ENCODE peak calls at places on chromosomes 4 and X, in four cellular contexts. Q is transverse colon, B is H1, J is suprapubic skin. R is an unnamed sample.
A peak's percentile ranks its signal among the peaks of the same experiment; 100 is the strongest.

GRCh38 chr4:10587697-10588096 is 96.9 kb downstream of the CLNK start:
- DNase-seq in Q (no peak), B (no peak), J (no peak), R (no peak)

GRCh38 chrX:65866146-65866545 is 173.7 kb downstream of the VSIG4 start:
- DNase-seq in Q (no peak), B (no peak), J (no peak), R (no peak)

GRCh38 chr4:89164400-89164799 is 53.1 kb downstream of the TIGD2 start:
- DNase-seq in Q (no peak), B (no peak), J (no peak), R (no peak)

GRCh38 chrX:24014388-24015018 is 12.5 kb downstream of the KLHL15 start:
- DNase-seq in Q (no peak), B (no peak), J (no peak), R (no peak)

GRCh38 chrX:119237526-119238035 is 1.5 kb downstream of the PGRMC1 start:
- DNase-seq in Q (no peak), B (no peak), J (no peak), R (no peak)

GRCh38 chr4:144507309-144508101 is 138.5 kb upstream of the HHIP start:
- DNase-seq in Q (no peak), B (no peak), J (no peak), R (no peak)

GRCh38 chr4:52576326-52576725 is 82.8 kb downstream of the USP46 start:
- DNase-seq in Q (no peak), B (no peak), J (no peak), R (no peak)

GRCh38 chrX:38937400-38937799 is 136.1 kb downstream of the MID1IP1 start:
- DNase-seq in Q (no peak), B (no peak), J (no peak), R (no peak)

GRCh38 chr4:154503598-154503997 is 12.0 kb upstream of the DCHS2 start:
- DNase-seq in Q (no peak), B (no peak), J (no peak), R (no peak)

GRCh38 chr4:142030010-142030409 is 393.6 kb downstream of the IL15 start:
- DNase-seq in Q (no peak), B (no peak), J (no peak), R (no peak)

GRCh38 chrX:56618250-56618649 is 54.8 kb downstream of the UBQLN2 start:
- DNase-seq in Q (no peak), B (no peak), J (no peak), R (no peak)

GRCh38 chrX:110044531-110045249 is 41.8 kb downstream of the TMEM164 start:
- DNase-seq in Q (no peak), B (no peak), J (no peak), R (no peak)

GRCh38 chrX:70013483-70014222 is 36.1 kb downstream of the AWAT2 start:
- DNase-seq in Q (no peak), B (no peak), J (no peak), R (peak; percentile 69)

GRCh38 chrX:9258346-9259104 is 206.3 kb upstream of the TBL1X start:
- DNase-seq in Q (no peak), B (no peak), J (no peak), R (no peak)

GRCh38 chr4:93201471-93201870 is 627.1 kb upstream of the ATOH1 start:
- DNase-seq in Q (no peak), B (no peak), J (no peak), R (no peak)

GRCh38 chr4:81049861-81050423 is 19.4 kb downstream of the BMP3 start:
- DNase-seq in Q (no peak), B (no peak), J (no peak), R (no peak)

GRCh38 chr4:81052119-81053068 is 21.9 kb downstream of the BMP3 start:
- DNase-seq in Q (peak; percentile 79), B (peak; percentile 89), J (no peak), R (peak; percentile 52)

GRCh38 chr4:81049310-81049709 is 18.8 kb downstream of the BMP3 start:
- DNase-seq in Q (no peak), B (no peak), J (no peak), R (no peak)
- TF ChIP-seq POLR2AphosphoS5 in Q (peak; percentile 30), B (no peak), J (no peak), R (no peak)

GRCh38 chr4:108937066-108937465 is 174.2 kb upstream of the ETNPPL start:
- DNase-seq in Q (no peak), B (no peak), J (no peak), R (no peak)

GRCh38 chr4:108941914-108942379 is 179.1 kb upstream of the ETNPPL start:
- DNase-seq in Q (no peak), B (no peak), J (no peak), R (no peak)

GRCh38 chr4:108943371-108943770 is 180.5 kb upstream of the ETNPPL start:
- DNase-seq in Q (no peak), B (no peak), J (no peak), R (no peak)

GRCh38 chr4:108943971-108944370 is 181.1 kb upstream of the ETNPPL start:
- DNase-seq in Q (no peak), B (no peak), J (no peak), R (no peak)

GRCh38 chr4:108940086-108941033 is 177.5 kb upstream of the ETNPPL start:
- DNase-seq in Q (no peak), B (no peak), J (no peak), R (no peak)
- TF ChIP-seq EP300 in Q (no peak), B (no peak), J (no peak), R (no peak)

GRCh38 chr4:19944806-19945205 is 306.9 kb upstream of the SLIT2 start:
- DNase-seq in Q (no peak), B (no peak), J (no peak), R (no peak)

GRCh38 chr4:19947349-19947748 is 304.4 kb upstream of the SLIT2 start:
- DNase-seq in Q (no peak), B (no peak), J (no peak), R (no peak)

GRCh38 chr4:19945501-19945900 is 306.2 kb upstream of the SLIT2 start:
- DNase-seq in Q (no peak), B (no peak), J (no peak), R (no peak)

GRCh38 chr4:19944251-19944650 is 307.5 kb upstream of the SLIT2 start:
- DNase-seq in Q (no peak), B (no peak), J (no peak), R (no peak)

GRCh38 chr4:19945979-19946380 is 305.7 kb upstream of the SLIT2 start:
- DNase-seq in Q (no peak), B (no peak), J (no peak), R (no peak)
- TF ChIP-seq POLR2AphosphoS5 in Q (no peak), B (no peak), J (no peak), R (no peak)

GRCh38 chr4:60129740-60130139 is 1070.4 kb upstream of the ADGRL3 start:
- DNase-seq in Q (no peak), B (no peak), J (no peak), R (no peak)

GRCh38 chr4:60134106-60134505 is 1066.0 kb upstream of the ADGRL3 start:
- DNase-seq in Q (no peak), B (no peak), J (no peak), R (no peak)

GRCh38 chr4:60133414-60133813 is 1066.7 kb upstream of the ADGRL3 start:
- DNase-seq in Q (no peak), B (no peak), J (no peak), R (no peak)

GRCh38 chr4:60128916-60129315 is 1071.2 kb upstream of the ADGRL3 start:
- DNase-seq in Q (no peak), B (no peak), J (no peak), R (no peak)
- TF ChIP-seq EP300 in Q (no peak), B (no peak), J (no peak), R (no peak)

GRCh38 chr4:48483006-48483776 is at the start of gene SLC10A4:
- DNase-seq in Q (no peak), B (peak; percentile 72), J (no peak), R (no peak)
- TF ChIP-seq POLR2AphosphoS5 in Q (no peak), B (no peak), J (no peak), R (no peak)

GRCh38 chr4:24794111-24794860 is 1.1 kb upstream of the SOD3 start:
- DNase-seq in Q (peak; percentile 17), B (no peak), J (peak; percentile 74), R (no peak)
- TF ChIP-seq EP300 in Q (peak; percentile 88), B (no peak), J (peak; percentile 44), R (peak; percentile 69)

GRCh38 chrX:928606-929005 is 283.8 kb downstream of the CRLF2 start:
- DNase-seq in Q (no peak), B (no peak), J (peak; percentile 10), R (no peak)

GRCh38 chrX:925094-925493 is 287.4 kb downstream of the CRLF2 start:
- DNase-seq in Q (no peak), B (no peak), J (no peak), R (no peak)

GRCh38 chrX:925652-926061 is 286.8 kb downstream of the CRLF2 start:
- DNase-seq in Q (no peak), B (no peak), J (peak; percentile 42), R (no peak)

GRCh38 chrX:926991-927390 is 285.5 kb downstream of the CRLF2 start:
- DNase-seq in Q (no peak), B (no peak), J (peak; percentile 10), R (no peak)

GRCh38 chrX:926070-926469 is 286.4 kb downstream of the CRLF2 start:
- DNase-seq in Q (no peak), B (no peak), J (peak; percentile 11), R (no peak)
- TF ChIP-seq POLR2AphosphoS5 in Q (no peak), B (no peak), J (no peak), R (no peak)

DNA sequence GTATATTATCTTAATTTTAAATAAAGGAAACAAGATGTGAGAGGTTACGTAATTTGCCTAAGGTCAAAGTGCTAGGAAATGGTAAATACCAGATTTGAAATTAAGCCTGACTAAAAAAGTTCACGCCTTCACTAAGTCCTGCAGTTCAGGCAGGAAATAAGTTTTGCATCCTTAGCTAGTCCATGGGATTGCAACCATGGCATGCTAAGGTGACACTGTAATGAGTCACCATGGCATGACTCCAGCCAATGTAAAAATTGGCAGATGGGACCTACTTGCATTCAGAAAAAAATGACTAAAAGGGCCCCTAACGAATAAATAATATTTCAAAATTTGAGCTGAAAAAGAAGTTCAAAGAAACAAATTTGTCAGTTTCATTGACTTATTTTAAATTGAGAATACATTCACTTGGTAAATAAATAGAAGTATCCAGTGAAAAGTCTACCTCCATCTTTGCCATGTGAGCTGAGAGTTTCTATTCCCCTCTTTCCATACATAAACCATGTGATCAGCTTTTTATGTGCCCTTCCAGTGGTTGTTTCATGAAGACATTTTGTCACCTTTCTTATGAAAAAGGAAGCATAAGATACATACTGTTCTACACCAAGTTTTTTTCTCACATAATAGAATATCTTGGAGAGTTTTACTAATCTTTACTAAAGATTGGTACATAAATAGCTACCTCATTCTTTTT is 72.3 kb downstream of the ANKRD50 start:
- DNase-seq in Q (no peak), B (no peak), J (no peak), R (peak; percentile 50)
- TF ChIP-seq EP300 in Q (no peak), B (no peak), J (no peak), R (no peak)

DNA sequence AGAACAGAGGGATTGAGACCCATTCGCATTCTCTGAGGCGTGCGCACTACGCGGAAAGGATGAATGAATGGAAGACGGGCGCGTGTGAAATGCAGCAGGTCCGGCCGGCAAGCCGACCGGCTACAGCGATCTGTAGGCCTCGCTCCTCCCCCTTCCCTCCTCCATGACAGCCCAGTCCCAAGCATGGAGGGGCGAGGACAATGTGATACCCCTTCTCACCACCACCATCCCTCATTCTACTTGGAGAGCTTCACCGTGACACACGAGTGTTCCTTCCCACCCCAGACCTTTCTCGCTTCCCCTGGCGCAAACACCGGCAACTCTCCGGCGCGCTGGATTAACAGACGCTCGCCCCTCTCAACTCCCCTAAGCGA is 815 bp downstream of the EIF4E start:
- DNase-seq in Q (peak; percentile 75), B (no peak), J (peak; percentile 78), R (peak; percentile 65)
- TF ChIP-seq POLR2AphosphoS5 in Q (peak; percentile 24), B (peak; percentile 94), J (no peak), R (no peak)

R was measured in stomach.